ENCODE peak calls at places on chromosomes 13 and 19, in ten cellular contexts. One of them, this sample, is unnamed.

GRCh38 chr19:54451331-54451871 is 2.4 kb downstream of the LENG8 start:
- DNase-seq in activated B cell treated with CpG ODN at 0.5 μM for 24 hours: no peak
- DNase-seq in iris pigment epithelial cell: peak; percentile 31
- DNase-seq in stimulated activated CD8-positive, alpha-beta memory T cell treated with anti-CD3 and anti-CD28 coated beads, Interleukin-7, amount 100 ng/mL, for 1 hour: no peak
- DNase-seq in uterus: no peak
- DNase-seq in stimulated activated CD4-positive, alpha-beta T cell treated with anti-CD3 and anti-CD28 coated beads, Interleukin-12 subunit alpha, Interleukin-12 subunit beta, amount 100 ng/mL, for 4 hours: no peak
- DNase-seq in fibroblast of the conjunctiva: no peak
- DNase-seq in A673: no peak
- DNase-seq in dermis blood vessel endothelial cell: no peak
- DNase-seq in nucleus accumbens: no peak
- DNase-seq in this sample: no peak

GRCh38 chr19:8129061-8129460 is 20.3 kb downstream of the FBN3 start:
- DNase-seq in activated B cell treated with CpG ODN at 0.5 μM for 24 hours: no peak
- DNase-seq in iris pigment epithelial cell: no peak
- DNase-seq in stimulated activated CD8-positive, alpha-beta memory T cell treated with anti-CD3 and anti-CD28 coated beads, Interleukin-7, amount 100 ng/mL, for 1 hour: no peak
- DNase-seq in uterus: no peak
- DNase-seq in stimulated activated CD4-positive, alpha-beta T cell treated with anti-CD3 and anti-CD28 coated beads, Interleukin-12 subunit alpha, Interleukin-12 subunit beta, amount 100 ng/mL, for 4 hours: no peak
- DNase-seq in fibroblast of the conjunctiva: no peak
- DNase-seq in A673: no peak
- DNase-seq in dermis blood vessel endothelial cell: no peak
- DNase-seq in nucleus accumbens: no peak
- DNase-seq in this sample: no peak

GRCh38 chr19:31531326-31531725 is 182.1 kb upstream of the TSHZ3 start:
- DNase-seq in activated B cell treated with CpG ODN at 0.5 μM for 24 hours: no peak
- DNase-seq in iris pigment epithelial cell: no peak
- DNase-seq in stimulated activated CD8-positive, alpha-beta memory T cell treated with anti-CD3 and anti-CD28 coated beads, Interleukin-7, amount 100 ng/mL, for 1 hour: no peak
- DNase-seq in uterus: no peak
- DNase-seq in stimulated activated CD4-positive, alpha-beta T cell treated with anti-CD3 and anti-CD28 coated beads, Interleukin-12 subunit alpha, Interleukin-12 subunit beta, amount 100 ng/mL, for 4 hours: no peak
- DNase-seq in fibroblast of the conjunctiva: no peak
- DNase-seq in A673: no peak
- DNase-seq in dermis blood vessel endothelial cell: no peak
- DNase-seq in nucleus accumbens: no peak
- DNase-seq in this sample: no peak

GRCh38 chr19:13585512-13585911 is 79.2 kb upstream of the CACNA1A start:
- DNase-seq in activated B cell treated with CpG ODN at 0.5 μM for 24 hours: no peak
- DNase-seq in iris pigment epithelial cell: no peak
- DNase-seq in stimulated activated CD8-positive, alpha-beta memory T cell treated with anti-CD3 and anti-CD28 coated beads, Interleukin-7, amount 100 ng/mL, for 1 hour: no peak
- DNase-seq in uterus: no peak
- DNase-seq in stimulated activated CD4-positive, alpha-beta T cell treated with anti-CD3 and anti-CD28 coated beads, Interleukin-12 subunit alpha, Interleukin-12 subunit beta, amount 100 ng/mL, for 4 hours: no peak
- DNase-seq in fibroblast of the conjunctiva: no peak
- DNase-seq in A673: no peak
- DNase-seq in dermis blood vessel endothelial cell: no peak
- DNase-seq in nucleus accumbens: no peak
- DNase-seq in this sample: no peak

GRCh38 chr19:7494416-7495098 is 5.7 kb upstream of the PEX11G start:
- DNase-seq in activated B cell treated with CpG ODN at 0.5 μM for 24 hours: no peak
- DNase-seq in iris pigment epithelial cell: no peak
- DNase-seq in stimulated activated CD8-positive, alpha-beta memory T cell treated with anti-CD3 and anti-CD28 coated beads, Interleukin-7, amount 100 ng/mL, for 1 hour: no peak
- DNase-seq in uterus: no peak
- DNase-seq in stimulated activated CD4-positive, alpha-beta T cell treated with anti-CD3 and anti-CD28 coated beads, Interleukin-12 subunit alpha, Interleukin-12 subunit beta, amount 100 ng/mL, for 4 hours: no peak
- DNase-seq in fibroblast of the conjunctiva: no peak
- DNase-seq in A673: no peak
- DNase-seq in dermis blood vessel endothelial cell: peak; percentile 53
- DNase-seq in nucleus accumbens: peak; percentile 81
- DNase-seq in this sample: no peak

GRCh38 chr13:40220299-40220935 is 446.0 kb downstream of the FOXO1 start:
- DNase-seq in activated B cell treated with CpG ODN at 0.5 μM for 24 hours: no peak
- DNase-seq in iris pigment epithelial cell: peak; percentile 93
- DNase-seq in stimulated activated CD8-positive, alpha-beta memory T cell treated with anti-CD3 and anti-CD28 coated beads, Interleukin-7, amount 100 ng/mL, for 1 hour: no peak
- DNase-seq in uterus: no peak
- DNase-seq in stimulated activated CD4-positive, alpha-beta T cell treated with anti-CD3 and anti-CD28 coated beads, Interleukin-12 subunit alpha, Interleukin-12 subunit beta, amount 100 ng/mL, for 4 hours: no peak
- DNase-seq in fibroblast of the conjunctiva: no peak
- DNase-seq in A673: no peak
- DNase-seq in dermis blood vessel endothelial cell: no peak
- DNase-seq in nucleus accumbens: no peak
- DNase-seq in this sample: no peak

GRCh38 chr19:47110521-47111080 is 3.0 kb downstream of the ZC3H4 start:
- DNase-seq in activated B cell treated with CpG ODN at 0.5 μM for 24 hours: no peak
- DNase-seq in iris pigment epithelial cell: no peak
- DNase-seq in stimulated activated CD8-positive, alpha-beta memory T cell treated with anti-CD3 and anti-CD28 coated beads, Interleukin-7, amount 100 ng/mL, for 1 hour: no peak
- DNase-seq in uterus: no peak
- DNase-seq in stimulated activated CD4-positive, alpha-beta T cell treated with anti-CD3 and anti-CD28 coated beads, Interleukin-12 subunit alpha, Interleukin-12 subunit beta, amount 100 ng/mL, for 4 hours: peak; percentile 49
- DNase-seq in fibroblast of the conjunctiva: no peak
- DNase-seq in A673: peak; percentile 28
- DNase-seq in dermis blood vessel endothelial cell: peak; percentile 25
- DNase-seq in nucleus accumbens: no peak
- DNase-seq in this sample: no peak

GRCh38 chr19:15251749-15252397 is 19.6 kb upstream of the EPHX3 start:
- DNase-seq in activated B cell treated with CpG ODN at 0.5 μM for 24 hours: no peak
- DNase-seq in iris pigment epithelial cell: peak; percentile 94
- DNase-seq in stimulated activated CD8-positive, alpha-beta memory T cell treated with anti-CD3 and anti-CD28 coated beads, Interleukin-7, amount 100 ng/mL, for 1 hour: no peak
- DNase-seq in uterus: peak; percentile 93
- DNase-seq in stimulated activated CD4-positive, alpha-beta T cell treated with anti-CD3 and anti-CD28 coated beads, Interleukin-12 subunit alpha, Interleukin-12 subunit beta, amount 100 ng/mL, for 4 hours: no peak
- DNase-seq in fibroblast of the conjunctiva: peak; percentile 85
- DNase-seq in A673: peak; percentile 79
- DNase-seq in dermis blood vessel endothelial cell: peak; percentile 76
- DNase-seq in nucleus accumbens: no peak
- DNase-seq in this sample: peak; percentile 37

GRCh38 chr13:93260591-93260990 is 34.0 kb downstream of the GPC6 start:
- DNase-seq in activated B cell treated with CpG ODN at 0.5 μM for 24 hours: no peak
- DNase-seq in iris pigment epithelial cell: peak; percentile 55
- DNase-seq in stimulated activated CD8-positive, alpha-beta memory T cell treated with anti-CD3 and anti-CD28 coated beads, Interleukin-7, amount 100 ng/mL, for 1 hour: no peak
- DNase-seq in uterus: no peak
- DNase-seq in stimulated activated CD4-positive, alpha-beta T cell treated with anti-CD3 and anti-CD28 coated beads, Interleukin-12 subunit alpha, Interleukin-12 subunit beta, amount 100 ng/mL, for 4 hours: no peak
- DNase-seq in fibroblast of the conjunctiva: no peak
- DNase-seq in A673: no peak
- DNase-seq in dermis blood vessel endothelial cell: no peak
- DNase-seq in nucleus accumbens: no peak
- DNase-seq in this sample: no peak

GRCh38 chr13:113930711-113931637 is 42.9 kb downstream of the C13orf46 start:
- DNase-seq in activated B cell treated with CpG ODN at 0.5 μM for 24 hours: no peak
- DNase-seq in iris pigment epithelial cell: no peak
- DNase-seq in stimulated activated CD8-positive, alpha-beta memory T cell treated with anti-CD3 and anti-CD28 coated beads, Interleukin-7, amount 100 ng/mL, for 1 hour: no peak
- DNase-seq in uterus: peak; percentile 16
- DNase-seq in stimulated activated CD4-positive, alpha-beta T cell treated with anti-CD3 and anti-CD28 coated beads, Interleukin-12 subunit alpha, Interleukin-12 subunit beta, amount 100 ng/mL, for 4 hours: no peak
- DNase-seq in fibroblast of the conjunctiva: no peak
- DNase-seq in A673: no peak
- DNase-seq in dermis blood vessel endothelial cell: no peak
- DNase-seq in nucleus accumbens: no peak
- DNase-seq in this sample: no peak

GRCh38 chr13:45299194-45299593 is 41.8 kb downstream of the TPT1 start:
- DNase-seq in activated B cell treated with CpG ODN at 0.5 μM for 24 hours: no peak
- DNase-seq in iris pigment epithelial cell: peak; percentile 32
- DNase-seq in stimulated activated CD8-positive, alpha-beta memory T cell treated with anti-CD3 and anti-CD28 coated beads, Interleukin-7, amount 100 ng/mL, for 1 hour: no peak
- DNase-seq in uterus: no peak
- DNase-seq in stimulated activated CD4-positive, alpha-beta T cell treated with anti-CD3 and anti-CD28 coated beads, Interleukin-12 subunit alpha, Interleukin-12 subunit beta, amount 100 ng/mL, for 4 hours: no peak
- DNase-seq in fibroblast of the conjunctiva: no peak
- DNase-seq in A673: no peak
- DNase-seq in dermis blood vessel endothelial cell: peak; percentile 61
- DNase-seq in nucleus accumbens: no peak
- DNase-seq in this sample: no peak

GRCh38 chr13:35994131-35994966 is 136.8 kb downstream of the DCLK1 start:
- DNase-seq in activated B cell treated with CpG ODN at 0.5 μM for 24 hours: no peak
- DNase-seq in iris pigment epithelial cell: peak; percentile 93
- DNase-seq in stimulated activated CD8-positive, alpha-beta memory T cell treated with anti-CD3 and anti-CD28 coated beads, Interleukin-7, amount 100 ng/mL, for 1 hour: no peak
- DNase-seq in uterus: peak; percentile 71
- DNase-seq in stimulated activated CD4-positive, alpha-beta T cell treated with anti-CD3 and anti-CD28 coated beads, Interleukin-12 subunit alpha, Interleukin-12 subunit beta, amount 100 ng/mL, for 4 hours: no peak
- DNase-seq in fibroblast of the conjunctiva: peak; percentile 97
- DNase-seq in A673: peak; percentile 86
- DNase-seq in dermis blood vessel endothelial cell: no peak
- DNase-seq in nucleus accumbens: no peak
- DNase-seq in this sample: peak; percentile 12

GRCh38 chr19:3095375-3096191 is 1.4 kb downstream of the GNA11 start:
- DNase-seq in activated B cell treated with CpG ODN at 0.5 μM for 24 hours: no peak
- DNase-seq in iris pigment epithelial cell: no peak
- DNase-seq in stimulated activated CD8-positive, alpha-beta memory T cell treated with anti-CD3 and anti-CD28 coated beads, Interleukin-7, amount 100 ng/mL, for 1 hour: no peak
- DNase-seq in uterus: no peak
- DNase-seq in stimulated activated CD4-positive, alpha-beta T cell treated with anti-CD3 and anti-CD28 coated beads, Interleukin-12 subunit alpha, Interleukin-12 subunit beta, amount 100 ng/mL, for 4 hours: peak; percentile 54
- DNase-seq in fibroblast of the conjunctiva: no peak
- DNase-seq in A673: no peak
- DNase-seq in dermis blood vessel endothelial cell: peak; percentile 46
- DNase-seq in nucleus accumbens: no peak
- DNase-seq in this sample: no peak

GRCh38 chr19:54434862-54435174 is 14.2 kb upstream of the LENG8 start:
- DNase-seq in activated B cell treated with CpG ODN at 0.5 μM for 24 hours: no peak
- DNase-seq in iris pigment epithelial cell: no peak
- DNase-seq in stimulated activated CD8-positive, alpha-beta memory T cell treated with anti-CD3 and anti-CD28 coated beads, Interleukin-7, amount 100 ng/mL, for 1 hour: no peak
- DNase-seq in uterus: no peak
- DNase-seq in stimulated activated CD4-positive, alpha-beta T cell treated with anti-CD3 and anti-CD28 coated beads, Interleukin-12 subunit alpha, Interleukin-12 subunit beta, amount 100 ng/mL, for 4 hours: no peak
- DNase-seq in fibroblast of the conjunctiva: no peak
- DNase-seq in A673: no peak
- DNase-seq in dermis blood vessel endothelial cell: no peak
- DNase-seq in nucleus accumbens: no peak
- DNase-seq in this sample: no peak

GRCh38 chr19:29431332-29431731 is 94.5 kb upstream of the VSTM2B start:
- DNase-seq in activated B cell treated with CpG ODN at 0.5 μM for 24 hours: no peak
- DNase-seq in iris pigment epithelial cell: no peak
- DNase-seq in stimulated activated CD8-positive, alpha-beta memory T cell treated with anti-CD3 and anti-CD28 coated beads, Interleukin-7, amount 100 ng/mL, for 1 hour: no peak
- DNase-seq in uterus: no peak
- DNase-seq in stimulated activated CD4-positive, alpha-beta T cell treated with anti-CD3 and anti-CD28 coated beads, Interleukin-12 subunit alpha, Interleukin-12 subunit beta, amount 100 ng/mL, for 4 hours: no peak
- DNase-seq in fibroblast of the conjunctiva: no peak
- DNase-seq in A673: no peak
- DNase-seq in dermis blood vessel endothelial cell: no peak
- DNase-seq in nucleus accumbens: no peak
- DNase-seq in this sample: no peak

GRCh38 chr13:85503797-85504196 is 295.4 kb downstream of the SLITRK6 start:
- DNase-seq in activated B cell treated with CpG ODN at 0.5 μM for 24 hours: no peak
- DNase-seq in iris pigment epithelial cell: peak; percentile 62
- DNase-seq in stimulated activated CD8-positive, alpha-beta memory T cell treated with anti-CD3 and anti-CD28 coated beads, Interleukin-7, amount 100 ng/mL, for 1 hour: no peak
- DNase-seq in uterus: no peak
- DNase-seq in stimulated activated CD4-positive, alpha-beta T cell treated with anti-CD3 and anti-CD28 coated beads, Interleukin-12 subunit alpha, Interleukin-12 subunit beta, amount 100 ng/mL, for 4 hours: no peak
- DNase-seq in fibroblast of the conjunctiva: no peak
- DNase-seq in A673: no peak
- DNase-seq in dermis blood vessel endothelial cell: no peak
- DNase-seq in nucleus accumbens: no peak
- DNase-seq in this sample: no peak

GRCh38 chr13:96460571-96460970 is 370.7 kb downstream of the HS6ST3 start:
- DNase-seq in activated B cell treated with CpG ODN at 0.5 μM for 24 hours: no peak
- DNase-seq in iris pigment epithelial cell: peak; percentile 1
- DNase-seq in stimulated activated CD8-positive, alpha-beta memory T cell treated with anti-CD3 and anti-CD28 coated beads, Interleukin-7, amount 100 ng/mL, for 1 hour: no peak
- DNase-seq in uterus: no peak
- DNase-seq in stimulated activated CD4-positive, alpha-beta T cell treated with anti-CD3 and anti-CD28 coated beads, Interleukin-12 subunit alpha, Interleukin-12 subunit beta, amount 100 ng/mL, for 4 hours: no peak
- DNase-seq in fibroblast of the conjunctiva: no peak
- DNase-seq in A673: no peak
- DNase-seq in dermis blood vessel endothelial cell: no peak
- DNase-seq in nucleus accumbens: no peak
- DNase-seq in this sample: no peak

GRCh38 chr13:99425485-99426341 is 75.6 kb upstream of the TM9SF2 start:
- DNase-seq in activated B cell treated with CpG ODN at 0.5 μM for 24 hours: peak; percentile 56
- DNase-seq in iris pigment epithelial cell: no peak
- DNase-seq in stimulated activated CD8-positive, alpha-beta memory T cell treated with anti-CD3 and anti-CD28 coated beads, Interleukin-7, amount 100 ng/mL, for 1 hour: no peak
- DNase-seq in uterus: no peak
- DNase-seq in stimulated activated CD4-positive, alpha-beta T cell treated with anti-CD3 and anti-CD28 coated beads, Interleukin-12 subunit alpha, Interleukin-12 subunit beta, amount 100 ng/mL, for 4 hours: no peak
- DNase-seq in fibroblast of the conjunctiva: no peak
- DNase-seq in A673: no peak
- DNase-seq in dermis blood vessel endothelial cell: no peak
- DNase-seq in nucleus accumbens: no peak
- DNase-seq in this sample: no peak

GRCh38 chr19:34409189-34410164 is 5.3 kb downstream of the PDCD2L start:
- DNase-seq in activated B cell treated with CpG ODN at 0.5 μM for 24 hours: no peak
- DNase-seq in iris pigment epithelial cell: no peak
- DNase-seq in stimulated activated CD8-positive, alpha-beta memory T cell treated with anti-CD3 and anti-CD28 coated beads, Interleukin-7, amount 100 ng/mL, for 1 hour: no peak
- DNase-seq in uterus: no peak
- DNase-seq in stimulated activated CD4-positive, alpha-beta T cell treated with anti-CD3 and anti-CD28 coated beads, Interleukin-12 subunit alpha, Interleukin-12 subunit beta, amount 100 ng/mL, for 4 hours: no peak
- DNase-seq in fibroblast of the conjunctiva: no peak
- DNase-seq in A673: no peak
- DNase-seq in dermis blood vessel endothelial cell: no peak
- DNase-seq in nucleus accumbens: no peak
- DNase-seq in this sample: no peak

GRCh38 chr19:43503501-43504425 is 783 bp downstream of the PHLDB3 start:
- DNase-seq in activated B cell treated with CpG ODN at 0.5 μM for 24 hours: peak; percentile 97
- DNase-seq in iris pigment epithelial cell: peak; percentile 90
- DNase-seq in stimulated activated CD8-positive, alpha-beta memory T cell treated with anti-CD3 and anti-CD28 coated beads, Interleukin-7, amount 100 ng/mL, for 1 hour: peak; percentile 99
- DNase-seq in uterus: peak; percentile 99
- DNase-seq in stimulated activated CD4-positive, alpha-beta T cell treated with anti-CD3 and anti-CD28 coated beads, Interleukin-12 subunit alpha, Interleukin-12 subunit beta, amount 100 ng/mL, for 4 hours: peak; percentile 100
- DNase-seq in fibroblast of the conjunctiva: peak; percentile 76
- DNase-seq in A673: peak; percentile 97
- DNase-seq in dermis blood vessel endothelial cell: peak; percentile 94
- DNase-seq in nucleus accumbens: peak; percentile 96
- DNase-seq in this sample: peak; percentile 87

GRCh38 chr13:29578300-29579048 is 17.0 kb downstream of the SLC7A1 start:
- DNase-seq in activated B cell treated with CpG ODN at 0.5 μM for 24 hours: no peak
- DNase-seq in iris pigment epithelial cell: no peak
- DNase-seq in stimulated activated CD8-positive, alpha-beta memory T cell treated with anti-CD3 and anti-CD28 coated beads, Interleukin-7, amount 100 ng/mL, for 1 hour: no peak
- DNase-seq in uterus: no peak
- DNase-seq in stimulated activated CD4-positive, alpha-beta T cell treated with anti-CD3 and anti-CD28 coated beads, Interleukin-12 subunit alpha, Interleukin-12 subunit beta, amount 100 ng/mL, for 4 hours: no peak
- DNase-seq in fibroblast of the conjunctiva: no peak
- DNase-seq in A673: no peak
- DNase-seq in dermis blood vessel endothelial cell: no peak
- DNase-seq in nucleus accumbens: no peak
- DNase-seq in this sample: no peak

GRCh38 chr13:31504918-31505317 is 234.4 kb upstream of the RXFP2 start:
- DNase-seq in activated B cell treated with CpG ODN at 0.5 μM for 24 hours: no peak
- DNase-seq in iris pigment epithelial cell: no peak
- DNase-seq in stimulated activated CD8-positive, alpha-beta memory T cell treated with anti-CD3 and anti-CD28 coated beads, Interleukin-7, amount 100 ng/mL, for 1 hour: no peak
- DNase-seq in uterus: no peak
- DNase-seq in stimulated activated CD4-positive, alpha-beta T cell treated with anti-CD3 and anti-CD28 coated beads, Interleukin-12 subunit alpha, Interleukin-12 subunit beta, amount 100 ng/mL, for 4 hours: no peak
- DNase-seq in fibroblast of the conjunctiva: no peak
- DNase-seq in A673: no peak
- DNase-seq in dermis blood vessel endothelial cell: no peak
- DNase-seq in nucleus accumbens: no peak
- DNase-seq in this sample: no peak

This sample was measured in ACHN.